ENCODE peak calls at places on chromosome 4, in ten cellular contexts. One of them, this sample, is unnamed.

GRCh38 chr4:47415719-47416118 is 47.8 kb downstream of the COMMD8 start:
- DNase-seq in Panc1: no peak
- DNase-seq in upper lobe of left lung: no peak
- DNase-seq in endothelial cell of umbilical vein: no peak
- DNase-seq in prostate gland: no peak
- DNase-seq in SK-N-SH: no peak
- DNase-seq in HL-60: no peak
- DNase-seq in GM23338: no peak
- DNase-seq in transverse colon: no peak
- DNase-seq in breast epithelium: no peak
- DNase-seq in this sample: no peak

GRCh38 chr4:113106076-113106475 is 56.6 kb downstream of the ANK2 start:
- DNase-seq in Panc1: peak
- DNase-seq in upper lobe of left lung: no peak
- DNase-seq in endothelial cell of umbilical vein: no peak
- DNase-seq in prostate gland: no peak
- DNase-seq in SK-N-SH: peak
- DNase-seq in HL-60: no peak
- DNase-seq in GM23338: peak
- DNase-seq in transverse colon: no peak
- DNase-seq in breast epithelium: no peak
- DNase-seq in this sample: no peak

GRCh38 chr4:127965803-127966175 is 583 bp downstream of the ABHD18 start:
- DNase-seq in Panc1: no peak
- DNase-seq in upper lobe of left lung: peak
- DNase-seq in endothelial cell of umbilical vein: no peak
- DNase-seq in prostate gland: peak
- DNase-seq in SK-N-SH: peak
- DNase-seq in HL-60: peak
- DNase-seq in GM23338: peak
- DNase-seq in transverse colon: peak
- DNase-seq in breast epithelium: peak
- DNase-seq in this sample: no peak

GRCh38 chr4:141134586-141134985 is 1.3 kb upstream of the RNF150 start:
- DNase-seq in Panc1: no peak
- DNase-seq in upper lobe of left lung: no peak
- DNase-seq in endothelial cell of umbilical vein: no peak
- DNase-seq in prostate gland: no peak
- DNase-seq in SK-N-SH: no peak
- DNase-seq in HL-60: no peak
- DNase-seq in GM23338: peak
- DNase-seq in transverse colon: no peak
- DNase-seq in breast epithelium: no peak
- DNase-seq in this sample: no peak

GRCh38 chr4:121266982-121267381 is 102.9 kb upstream of the TNIP3 start:
- DNase-seq in Panc1: no peak
- DNase-seq in upper lobe of left lung: no peak
- DNase-seq in endothelial cell of umbilical vein: no peak
- DNase-seq in prostate gland: no peak
- DNase-seq in SK-N-SH: no peak
- DNase-seq in HL-60: peak
- DNase-seq in GM23338: no peak
- DNase-seq in transverse colon: no peak
- DNase-seq in breast epithelium: no peak
- DNase-seq in this sample: no peak

GRCh38 chr4:108398326-108398725 is 222.1 kb upstream of the RPL34 start:
- DNase-seq in Panc1: no peak
- DNase-seq in upper lobe of left lung: no peak
- DNase-seq in endothelial cell of umbilical vein: no peak
- DNase-seq in prostate gland: no peak
- DNase-seq in SK-N-SH: no peak
- DNase-seq in HL-60: no peak
- DNase-seq in GM23338: no peak
- DNase-seq in transverse colon: no peak
- DNase-seq in breast epithelium: peak
- DNase-seq in this sample: no peak

GRCh38 chr4:82422616-82423015 is 7.6 kb downstream of the HNRNPDL start:
- DNase-seq in Panc1: no peak
- DNase-seq in upper lobe of left lung: no peak
- DNase-seq in endothelial cell of umbilical vein: no peak
- DNase-seq in prostate gland: no peak
- DNase-seq in SK-N-SH: no peak
- DNase-seq in HL-60: no peak
- DNase-seq in GM23338: no peak
- DNase-seq in transverse colon: no peak
- DNase-seq in breast epithelium: no peak
- DNase-seq in this sample: no peak

GRCh38 chr4:136864580-136865185 is 667.6 kb downstream of the PCDH18 start:
- DNase-seq in Panc1: peak
- DNase-seq in upper lobe of left lung: no peak
- DNase-seq in endothelial cell of umbilical vein: peak
- DNase-seq in prostate gland: peak
- DNase-seq in SK-N-SH: peak
- DNase-seq in HL-60: peak
- DNase-seq in GM23338: peak
- DNase-seq in transverse colon: peak
- DNase-seq in breast epithelium: no peak
- DNase-seq in this sample: no peak

GRCh38 chr4:48268956-48269860 is at the start of gene TEC:
- DNase-seq in Panc1: no peak
- DNase-seq in upper lobe of left lung: no peak
- DNase-seq in endothelial cell of umbilical vein: peak
- DNase-seq in prostate gland: peak
- DNase-seq in SK-N-SH: peak
- DNase-seq in HL-60: peak
- DNase-seq in GM23338: peak
- DNase-seq in transverse colon: peak
- DNase-seq in breast epithelium: peak
- DNase-seq in this sample: peak

GRCh38 chr4:179325181-179325580 is 1882.9 kb upstream of the AGA start:
- DNase-seq in Panc1: no peak
- DNase-seq in upper lobe of left lung: no peak
- DNase-seq in endothelial cell of umbilical vein: no peak
- DNase-seq in prostate gland: no peak
- DNase-seq in SK-N-SH: no peak
- DNase-seq in HL-60: no peak
- DNase-seq in GM23338: no peak
- DNase-seq in transverse colon: no peak
- DNase-seq in breast epithelium: no peak
- DNase-seq in this sample: no peak

GRCh38 chr4:19358015-19358414 is 893.7 kb upstream of the SLIT2 start:
- DNase-seq in Panc1: no peak
- DNase-seq in upper lobe of left lung: no peak
- DNase-seq in endothelial cell of umbilical vein: no peak
- DNase-seq in prostate gland: no peak
- DNase-seq in SK-N-SH: no peak
- DNase-seq in HL-60: no peak
- DNase-seq in GM23338: no peak
- DNase-seq in transverse colon: no peak
- DNase-seq in breast epithelium: no peak
- DNase-seq in this sample: no peak

GRCh38 chr4:114132830-114133229 is 153.4 kb upstream of the ARSJ start:
- DNase-seq in Panc1: no peak
- DNase-seq in upper lobe of left lung: no peak
- DNase-seq in endothelial cell of umbilical vein: no peak
- DNase-seq in prostate gland: no peak
- DNase-seq in SK-N-SH: no peak
- DNase-seq in HL-60: no peak
- DNase-seq in GM23338: peak
- DNase-seq in transverse colon: no peak
- DNase-seq in breast epithelium: no peak
- DNase-seq in this sample: no peak

GRCh38 chr4:154720123-154720522 is 23.7 kb upstream of the LRAT start:
- DNase-seq in Panc1: no peak
- DNase-seq in upper lobe of left lung: no peak
- DNase-seq in endothelial cell of umbilical vein: no peak
- DNase-seq in prostate gland: no peak
- DNase-seq in SK-N-SH: no peak
- DNase-seq in HL-60: no peak
- DNase-seq in GM23338: no peak
- DNase-seq in transverse colon: no peak
- DNase-seq in breast epithelium: no peak
- DNase-seq in this sample: no peak

GRCh38 chr4:38951598-38951997 is 80.6 kb downstream of the TMEM156 start:
- DNase-seq in Panc1: no peak
- DNase-seq in upper lobe of left lung: no peak
- DNase-seq in endothelial cell of umbilical vein: no peak
- DNase-seq in prostate gland: no peak
- DNase-seq in SK-N-SH: no peak
- DNase-seq in HL-60: no peak
- DNase-seq in GM23338: no peak
- DNase-seq in transverse colon: no peak
- DNase-seq in breast epithelium: no peak
- DNase-seq in this sample: no peak

GRCh38 chr4:25320374-25321172 is 8.0 kb downstream of the ZCCHC4 start:
- DNase-seq in Panc1: no peak
- DNase-seq in upper lobe of left lung: no peak
- DNase-seq in endothelial cell of umbilical vein: no peak
- DNase-seq in prostate gland: no peak
- DNase-seq in SK-N-SH: no peak
- DNase-seq in HL-60: peak
- DNase-seq in GM23338: no peak
- DNase-seq in transverse colon: no peak
- DNase-seq in breast epithelium: no peak
- DNase-seq in this sample: no peak

GRCh38 chr4:183098080-183098722 is 856 bp upstream of the WWC2 start:
- DNase-seq in Panc1: no peak
- DNase-seq in upper lobe of left lung: peak
- DNase-seq in endothelial cell of umbilical vein: peak
- DNase-seq in prostate gland: peak
- DNase-seq in SK-N-SH: peak
- DNase-seq in HL-60: no peak
- DNase-seq in GM23338: peak
- DNase-seq in transverse colon: peak
- DNase-seq in breast epithelium: peak
- DNase-seq in this sample: peak
- TF ChIP-seq CTCF in Panc1: no peak
- TF ChIP-seq CTCF in upper lobe of left lung: peak
- TF ChIP-seq CTCF in endothelial cell of umbilical vein: no peak
- TF ChIP-seq CTCF in prostate gland: no peak
- TF ChIP-seq CTCF in SK-N-SH: no peak
- TF ChIP-seq CTCF in HL-60: no peak
- TF ChIP-seq CTCF in GM23338: no peak
- TF ChIP-seq CTCF in transverse colon: no peak
- TF ChIP-seq CTCF in breast epithelium: no peak
- TF ChIP-seq CTCF in this sample: no peak

GRCh38 chr4:143339497-143339896 is 2.8 kb downstream of the GAB1 start:
- DNase-seq in Panc1: no peak
- DNase-seq in upper lobe of left lung: no peak
- DNase-seq in endothelial cell of umbilical vein: no peak
- DNase-seq in prostate gland: no peak
- DNase-seq in SK-N-SH: no peak
- DNase-seq in HL-60: no peak
- DNase-seq in GM23338: no peak
- DNase-seq in transverse colon: no peak
- DNase-seq in breast epithelium: no peak
- DNase-seq in this sample: no peak

GRCh38 chr4:143338313-143338712 is 1.6 kb downstream of the GAB1 start:
- DNase-seq in Panc1: no peak
- DNase-seq in upper lobe of left lung: no peak
- DNase-seq in endothelial cell of umbilical vein: no peak
- DNase-seq in prostate gland: no peak
- DNase-seq in SK-N-SH: no peak
- DNase-seq in HL-60: no peak
- DNase-seq in GM23338: no peak
- DNase-seq in transverse colon: no peak
- DNase-seq in breast epithelium: no peak
- DNase-seq in this sample: no peak

GRCh38 chr4:143335979-143336827 is 473 bp upstream of the GAB1 start:
- DNase-seq in Panc1: no peak
- DNase-seq in upper lobe of left lung: peak
- DNase-seq in endothelial cell of umbilical vein: peak
- DNase-seq in prostate gland: peak
- DNase-seq in SK-N-SH: peak
- DNase-seq in HL-60: peak
- DNase-seq in GM23338: peak
- DNase-seq in transverse colon: peak
- DNase-seq in breast epithelium: peak
- DNase-seq in this sample: peak

GRCh38 chr4:143336828-143337599 is at the start of gene GAB1:
- DNase-seq in Panc1: no peak
- DNase-seq in upper lobe of left lung: peak
- DNase-seq in endothelial cell of umbilical vein: peak
- DNase-seq in prostate gland: peak
- DNase-seq in SK-N-SH: peak
- DNase-seq in HL-60: peak
- DNase-seq in GM23338: peak
- DNase-seq in transverse colon: peak
- DNase-seq in breast epithelium: peak
- DNase-seq in this sample: peak

GRCh38 chr4:143337600-143338287 is 1.1 kb downstream of the GAB1 start:
- DNase-seq in Panc1: no peak
- DNase-seq in upper lobe of left lung: peak
- DNase-seq in endothelial cell of umbilical vein: no peak
- DNase-seq in prostate gland: peak
- DNase-seq in SK-N-SH: peak
- DNase-seq in HL-60: peak
- DNase-seq in GM23338: peak
- DNase-seq in transverse colon: peak
- DNase-seq in breast epithelium: peak
- DNase-seq in this sample: no peak
- H3K27ac ChIP-seq in Panc1: no peak
- H3K27ac ChIP-seq in upper lobe of left lung: peak
- H3K27ac ChIP-seq in endothelial cell of umbilical vein: peak
- H3K27ac ChIP-seq in prostate gland: peak
- H3K27ac ChIP-seq in SK-N-SH: peak
- H3K27ac ChIP-seq in HL-60: no peak
- H3K27ac ChIP-seq in GM23338: no peak
- H3K27ac ChIP-seq in transverse colon: peak
- H3K27ac ChIP-seq in breast epithelium: peak
- H3K27ac ChIP-seq in this sample: peak

DNA sequence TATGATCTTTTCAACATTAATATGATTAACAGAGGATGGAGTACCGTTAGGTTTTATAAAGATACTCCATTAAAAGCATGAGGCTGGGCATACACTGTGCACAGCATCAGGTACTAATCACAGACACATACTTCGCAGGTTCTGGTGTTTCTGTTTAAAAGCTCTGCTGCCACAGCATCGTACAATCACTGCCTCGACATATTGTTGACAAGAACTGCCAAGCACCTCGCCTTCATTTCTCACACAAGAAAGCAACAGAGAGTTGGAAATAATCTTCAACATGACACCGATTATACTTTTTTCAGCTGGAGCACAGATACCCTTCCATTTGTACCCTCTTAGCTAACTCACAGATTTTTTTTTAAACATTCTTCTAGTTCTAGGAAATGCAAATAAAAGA is 753.4 kb upstream of the FAM241A start:
- DNase-seq in Panc1: no peak
- DNase-seq in upper lobe of left lung: no peak
- DNase-seq in endothelial cell of umbilical vein: no peak
- DNase-seq in prostate gland: no peak
- DNase-seq in SK-N-SH: no peak
- DNase-seq in HL-60: no peak
- DNase-seq in GM23338: no peak
- DNase-seq in transverse colon: no peak
- DNase-seq in breast epithelium: no peak
- DNase-seq in this sample: no peak
- TF ChIP-seq POLR2AphosphoS5 in Panc1: no peak
- TF ChIP-seq POLR2AphosphoS5 in upper lobe of left lung: no peak
- TF ChIP-seq POLR2AphosphoS5 in endothelial cell of umbilical vein: no peak
- TF ChIP-seq POLR2AphosphoS5 in prostate gland: no peak
- TF ChIP-seq POLR2AphosphoS5 in SK-N-SH: no peak
- TF ChIP-seq POLR2AphosphoS5 in HL-60: no peak
- TF ChIP-seq POLR2AphosphoS5 in GM23338: no peak
- TF ChIP-seq POLR2AphosphoS5 in transverse colon: no peak
- TF ChIP-seq POLR2AphosphoS5 in breast epithelium: no peak
- TF ChIP-seq POLR2AphosphoS5 in this sample: no peak

GRCh38 chr4:22897520-22898108 is 204.9 kb downstream of the GBA3 start:
- DNase-seq in Panc1: peak
- DNase-seq in upper lobe of left lung: no peak
- DNase-seq in endothelial cell of umbilical vein: peak
- DNase-seq in prostate gland: no peak
- DNase-seq in SK-N-SH: peak
- DNase-seq in HL-60: peak
- DNase-seq in GM23338: peak
- DNase-seq in transverse colon: peak
- DNase-seq in breast epithelium: no peak
- DNase-seq in this sample: no peak
- TF ChIP-seq CTCF in Panc1: peak
- TF ChIP-seq CTCF in upper lobe of left lung: no peak
- TF ChIP-seq CTCF in endothelial cell of umbilical vein: peak
- TF ChIP-seq CTCF in prostate gland: peak
- TF ChIP-seq CTCF in SK-N-SH: peak
- TF ChIP-seq CTCF in HL-60: peak
- TF ChIP-seq CTCF in GM23338: peak
- TF ChIP-seq CTCF in transverse colon: peak
- TF ChIP-seq CTCF in breast epithelium: peak
- TF ChIP-seq CTCF in this sample: peak

This sample was measured in suprapubic skin.